ENCODE peak calls at places on chromosomes 16 and 17, in six cellular contexts. K is IMR-90, Z is H1, D is ovary, O is mesothelial cell of epicardium, J is cardiac muscle cell. I is an unnamed sample.

GRCh38 chr17:5122586-5123342 is 6.9 kb downstream of the USP6 start:
- DNase-seq in J (peak), O (peak), Z (no peak), K (no peak), D (peak), I (peak)

GRCh38 chr17:75135946-75136345 is 4.4 kb upstream of the NT5C start:
- DNase-seq in D (no peak), Z (no peak), K (no peak), O (no peak), J (no peak), I (no peak)

GRCh38 chr16:4086153-4086552 is 30.1 kb downstream of the ADCY9 start:
- DNase-seq in J (no peak), K (no peak), O (peak), Z (no peak), D (no peak), I (peak)

GRCh38 chr17:9284884-9285283 is 263.6 kb downstream of the NTN1 start:
- DNase-seq in K (no peak), O (no peak), J (no peak), Z (no peak), D (no peak), I (peak)

GRCh38 chr17:27670791-27671590 is 40.0 kb downstream of the LGALS9 start:
- DNase-seq in O (no peak), K (no peak), D (no peak), Z (no peak), J (no peak), I (no peak)

GRCh38 chr16:84497418-84497817 is 7.0 kb downstream of the MEAK7 start:
- DNase-seq in D (no peak), Z (no peak), J (no peak), K (no peak), O (no peak), I (no peak)

GRCh38 chr17:40487371-40488020 is 13.9 kb downstream of the TNS4 start:
- DNase-seq in O (no peak), J (no peak), K (no peak), Z (no peak), D (no peak), I (no peak)

GRCh38 chr17:39225974-39226683 is 384 bp upstream of the STAC2 start:
- DNase-seq in Z (peak), K (peak), D (peak), O (peak), J (peak), I (peak)

GRCh38 chr16:30948087-30948955 is 547 bp upstream of the ORAI3 start:
- DNase-seq in J (peak), O (peak), K (peak), Z (peak), D (peak), I (peak)

GRCh38 chr16:67268136-67268579 is 11.2 kb upstream of the PLEKHG4 start:
- DNase-seq in Z (no peak), O (no peak), D (no peak), J (peak), K (peak), I (no peak)

GRCh38 chr16:23400387-23400930 is 52.5 kb downstream of the COG7 start:
- DNase-seq in K (no peak), J (no peak), D (no peak), Z (no peak), O (no peak), I (no peak)

GRCh38 chr17:46951681-46952080 is 27.4 kb downstream of the RPRML start:
- DNase-seq in K (no peak), O (no peak), Z (no peak), J (no peak), D (no peak), I (peak)

GRCh38 chr16:265711-266110 is 10.0 kb downstream of the RGS11 start:
- DNase-seq in J (no peak), Z (no peak), K (no peak), D (no peak), O (no peak), I (no peak)

GRCh38 chr17:20852541-20853370 is 190.1 kb downstream of the USP22 start:
- DNase-seq in D (peak), J (peak), Z (no peak), K (no peak), O (peak), I (no peak)

GRCh38 chr16:67534420-67534819 is 5.8 kb downstream of the RIPOR1 start:
- DNase-seq in K (no peak), Z (no peak), O (no peak), D (no peak), J (no peak), I (no peak)

GRCh38 chr16:57071840-57072541 is 20.4 kb upstream of the CPNE2 start:
- DNase-seq in K (peak), O (no peak), J (no peak), Z (no peak), D (no peak), I (no peak)
- TF ChIP-seq CTCF in K (no peak), O (no peak), J (no peak), Z (no peak), D (no peak), I (no peak)

DNA sequence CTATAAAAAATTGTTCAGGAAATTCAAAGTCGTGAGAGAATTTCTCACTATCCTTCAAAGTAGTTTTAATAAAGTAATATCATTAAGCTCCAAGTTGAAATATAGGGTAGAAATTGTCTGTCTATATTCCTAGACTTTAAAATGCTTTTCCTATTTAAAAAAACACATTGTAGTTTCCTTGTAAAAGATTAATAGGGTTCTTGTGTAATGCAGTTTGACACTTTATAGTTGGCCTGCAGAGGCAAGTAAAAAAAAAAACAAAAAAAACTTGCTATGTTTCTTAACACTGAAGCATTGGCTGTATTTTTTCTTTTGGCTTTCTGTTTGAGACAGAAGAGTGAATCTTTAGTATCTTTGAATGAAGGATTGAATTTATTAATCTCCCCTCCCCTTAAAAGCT is 17.4 kb downstream of the CPD start:
- DNase-seq in J (no peak), O (no peak), Z (no peak), K (no peak), D (no peak), I (no peak)
- TF ChIP-seq CTCF in J (no peak), O (no peak), Z (no peak), K (no peak), D (no peak), I (no peak)

DNA sequence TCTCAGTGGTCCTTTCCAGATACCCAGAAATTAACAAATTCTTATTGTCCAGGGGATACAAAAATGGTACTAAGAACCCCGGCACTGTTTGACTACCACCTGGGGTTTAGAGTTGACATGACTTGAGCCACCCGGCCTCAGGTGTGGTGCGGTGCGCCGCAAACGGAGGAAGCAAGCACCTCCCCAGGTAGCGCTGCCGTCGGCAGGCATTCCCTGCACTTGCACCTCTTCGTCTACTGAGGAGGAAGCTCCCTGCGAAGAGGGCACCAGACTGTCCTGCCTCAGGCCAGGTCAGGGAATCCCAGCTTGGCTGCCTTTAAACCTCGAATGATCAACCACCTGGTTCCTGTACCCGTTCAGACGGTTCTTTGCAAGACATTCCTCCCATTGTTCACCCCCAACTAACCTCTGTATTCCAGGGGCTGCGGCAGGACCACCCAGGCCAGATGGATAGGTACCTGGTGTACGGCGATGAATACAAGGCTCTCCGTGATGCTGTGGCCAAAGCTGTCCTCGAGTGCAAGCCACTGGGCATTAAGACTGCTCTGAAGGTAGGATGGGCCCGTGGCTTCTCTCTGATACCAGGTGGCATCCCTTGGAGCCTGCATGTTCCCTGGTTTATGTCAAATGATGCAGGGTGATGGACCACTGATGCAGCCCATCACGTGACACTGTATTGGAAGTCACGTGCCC is 40.8 kb upstream of the ENDOV start:
- DNase-seq in O (no peak), D (no peak), K (no peak), Z (no peak), J (no peak), I (no peak)
- TF ChIP-seq CTCF in O (no peak), D (no peak), K (no peak), Z (no peak), J (no peak), I (no peak)

GRCh38 chr17:17985555-17985954 is 12.9 kb downstream of the DRC3 start:
- DNase-seq in J (peak), D (no peak), K (no peak), O (no peak), Z (no peak), I (no peak)
- TF ChIP-seq CTCF in J (peak), D (no peak), K (peak), O (no peak), Z (peak), I (no peak)

DNA sequence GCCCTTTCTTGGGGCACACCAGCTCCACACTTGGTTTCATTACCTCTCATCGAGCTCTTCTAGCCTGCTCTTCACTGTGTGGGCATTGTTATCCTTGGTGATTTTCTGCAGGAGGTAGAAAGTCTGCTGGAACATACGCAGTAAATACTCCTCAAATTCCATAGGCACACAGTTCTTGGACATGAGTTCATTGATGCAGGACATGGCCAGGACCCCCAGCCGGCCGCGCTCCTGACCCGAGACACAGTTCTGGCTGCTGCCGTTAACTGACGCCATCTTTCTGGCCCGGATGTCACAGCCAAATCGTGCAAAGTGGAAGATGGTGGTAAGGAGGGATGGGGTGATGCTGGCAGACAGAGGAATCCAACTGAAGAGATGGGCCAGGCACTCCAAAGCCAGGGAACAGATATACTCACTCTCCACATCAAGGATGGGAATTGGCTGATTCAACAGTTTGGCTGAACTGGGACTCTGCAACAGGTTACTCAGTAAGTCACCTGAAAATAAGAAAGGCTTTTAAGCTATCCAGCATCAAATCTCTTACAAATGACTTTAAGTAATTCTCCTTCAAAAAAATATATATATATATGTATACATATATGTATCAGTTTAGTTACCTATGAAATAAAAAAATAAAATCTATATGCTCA is 55.6 kb downstream of the XPO6 start:
- DNase-seq in J (no peak), D (no peak), Z (no peak), O (no peak), K (no peak), I (no peak)
- TF ChIP-seq CTCF in J (no peak), D (no peak), Z (no peak), O (no peak), K (no peak), I (no peak)

GRCh38 chr17:72588961-72589360 is 468.1 kb downstream of the SOX9 start:
- DNase-seq in J (no peak), D (no peak), Z (no peak), O (peak), K (peak), I (no peak)
- TF ChIP-seq CTCF in J (no peak), D (no peak), Z (no peak), O (no peak), K (no peak), I (no peak)

GRCh38 chr17:49002766-49003165 is 5.6 kb downstream of the IGF2BP1 start:
- DNase-seq in O (no peak), D (no peak), Z (no peak), K (no peak), J (no peak), I (no peak)

GRCh38 chr17:49002331-49002730 is 5.1 kb downstream of the IGF2BP1 start:
- DNase-seq in O (no peak), K (no peak), D (no peak), Z (no peak), J (no peak), I (no peak)

GRCh38 chr17:49001671-49002070 is 4.5 kb downstream of the IGF2BP1 start:
- DNase-seq in J (no peak), D (no peak), Z (no peak), K (no peak), O (no peak), I (no peak)

GRCh38 chr17:49003557-49004511 is 6.6 kb downstream of the IGF2BP1 start:
- DNase-seq in Z (no peak), K (peak), O (peak), J (peak), D (no peak), I (peak)

GRCh38 chr17:49005140-49005539 is 8.0 kb downstream of the IGF2BP1 start:
- DNase-seq in Z (no peak), J (no peak), D (no peak), O (no peak), K (no peak), I (no peak)
- TF ChIP-seq CTCF in Z (no peak), J (no peak), D (no peak), O (no peak), K (no peak), I (no peak)